ENCODE peak calls at places on chromosome 22, in five cellular contexts. P is uterus; Y is stimulated activated CD4-positive, alpha-beta T cell treated with anti-CD3 and anti-CD28 coated beads, Interleukin-12 subunit alpha, Interleukin-12 subunit beta, amount 100 ng/mL, for 48 hours; A is Ammon's horn; Z is cardiac fibroblast. E is an unnamed sample.

GRCh38 chr22:39409630-39410029 is 10.1 kb downstream of the TAB1 start:
- DNase-seq in Z (no peak), Y (no peak), P (no peak), A (no peak), E (no peak)

GRCh38 chr22:42754658-42755057 is 34.0 kb upstream of the A4GALT start:
- DNase-seq in Z (peak; percentile 71), A (no peak), P (no peak), Y (no peak), E (no peak)

GRCh38 chr22:26597480-26597879 is 7.5 kb upstream of the TPST2 start:
- DNase-seq in Z (no peak), A (no peak), Y (no peak), P (no peak), E (no peak)

GRCh38 chr22:46379301-46379930 is 43.9 kb downstream of the TRMU start:
- DNase-seq in Z (no peak), A (no peak), P (no peak), Y (no peak), E (no peak)

GRCh38 chr22:40294696-40295095 is 51.6 kb upstream of the ADSL start:
- DNase-seq in Y (no peak), A (no peak), Z (no peak), P (no peak), E (no peak)

GRCh38 chr22:41576877-41577276 is 12.8 kb downstream of the PMM1 start:
- DNase-seq in Y (no peak), P (peak; percentile 54), A (peak; percentile 57), Z (peak; percentile 58), E (no peak)

GRCh38 chr22:36383110-36383581 is 4.6 kb downstream of the MYH9 start:
- DNase-seq in P (no peak), Z (peak; percentile 92), Y (no peak), A (no peak), E (no peak)

GRCh38 chr22:46354993-46355305 is 19.4 kb downstream of the TRMU start:
- DNase-seq in A (no peak), P (no peak), Y (no peak), Z (no peak), E (no peak)

GRCh38 chr22:35592418-35592967 is 24.6 kb downstream of the MB start:
- DNase-seq in Z (no peak), P (peak; percentile 27), Y (no peak), A (no peak), E (no peak)

GRCh38 chr22:45452565-45453449 is 39.3 kb downstream of the RIBC2 start:
- DNase-seq in A (no peak), P (no peak), Y (no peak), Z (no peak), E (no peak)

GRCh38 chr22:32478994-32479393 is 4.4 kb downstream of the FBXO7 start:
- DNase-seq in Y (no peak), P (no peak), Z (peak; percentile 52), A (no peak), E (no peak)

GRCh38 chr22:36981247-36981775 is 37.9 kb downstream of the TST start:
- DNase-seq in Y (no peak), A (no peak), P (no peak), Z (no peak), E (no peak)

GRCh38 chr22:28129319-28129962 is 210.4 kb upstream of the PITPNB start:
- DNase-seq in Z (peak; percentile 34), A (no peak), Y (no peak), P (no peak), E (no peak)

GRCh38 chr22:29469755-29470154 is 10.3 kb upstream of the NEFH start:
- DNase-seq in Z (no peak), P (no peak), A (no peak), Y (no peak), E (no peak)

GRCh38 chr22:28911777-28912669 is 28.7 kb downstream of the ZNRF3 start:
- DNase-seq in Z (peak; percentile 32), A (no peak), P (no peak), Y (no peak), E (no peak)

GRCh38 chr22:20026204-20026908 is 5.4 kb downstream of the TANGO2 start:
- DNase-seq in Y (no peak), Z (no peak), A (peak; percentile 81), P (no peak), E (no peak)

GRCh38 chr22:46731246-46732040 is 6.6 kb downstream of the CERK start:
- DNase-seq in Y (no peak), P (no peak), Z (no peak), A (no peak), E (no peak)

GRCh38 chr22:37609240-37610152 is 862 bp downstream of the GGA1 start:
- DNase-seq in A (no peak), P (peak; percentile 31), Z (peak; percentile 11), Y (no peak), E (no peak)

GRCh38 chr22:48369789-48370507 is 1457.7 kb downstream of the BRD1 start:
- DNase-seq in A (no peak), Y (no peak), P (no peak), Z (no peak), E (no peak)

E was measured in upper lobe of right lung.